ENCODE peak calls at places on chromosomes 3 and 15, in four cellular contexts. T is WTC11, I is HepG2, G is K562. J is an unnamed sample.

GRCh38 chr15:56988219-56988618 is 69.8 kb downstream of the TCF12 start:
- DNase-seq in T (no peak), I (no peak), G (no peak), J (no peak)

GRCh38 chr3:134320749-134321148 is 53.5 kb downstream of the AMOTL2 start:
- DNase-seq in T (no peak), I (no peak), G (no peak), J (no peak)

GRCh38 chr3:184358921-184359350 is 2.5 kb downstream of the CLCN2 start:
- DNase-seq in T (no peak), I (no peak), G (no peak), J (no peak)

GRCh38 chr15:27449041-27449440 is 478.1 kb downstream of the GABRG3 start:
- DNase-seq in T (no peak), I (no peak), G (no peak), J (no peak)

GRCh38 chr3:172317984-172318383 is 130.3 kb downstream of the GHSR start:
- DNase-seq in T (no peak), I (no peak), G (no peak), J (peak; percentile 74)

GRCh38 chr3:127208483-127209100 is 15.7 kb downstream of the PRR23E start:
- DNase-seq in T (no peak), I (no peak), G (no peak), J (no peak)

GRCh38 chr3:196159952-196160804 is 51.0 kb downstream of the ZDHHC19 start:
- DNase-seq in T (peak; percentile 59), I (no peak), G (peak; percentile 74), J (peak; percentile 72)

GRCh38 chr15:71301958-71302621 is 186.8 kb downstream of the THSD4 start:
- DNase-seq in T (no peak), I (no peak), G (no peak), J (no peak)

GRCh38 chr3:130093741-130094391 is 12.2 kb downstream of the ALG1L2 start:
- DNase-seq in T (peak; percentile 60), I (no peak), G (peak; percentile 50), J (peak; percentile 60)

GRCh38 chr3:134325722-134326121 is 48.5 kb downstream of the AMOTL2 start:
- DNase-seq in T (no peak), I (no peak), G (no peak), J (no peak)

GRCh38 chr3:146223401-146224373 is 27.2 kb downstream of the PLSCR4 start:
- DNase-seq in T (no peak), I (peak; percentile 62), G (no peak), J (no peak)

GRCh38 chr15:62153228-62153627 is 11.9 kb downstream of the C2CD4B start:
- DNase-seq in T (no peak), I (no peak), G (no peak), J (no peak)

GRCh38 chr15:55661431-55661830 is 73.3 kb upstream of the PYGO1 start:
- DNase-seq in T (no peak), I (peak; percentile 69), G (no peak), J (no peak)

GRCh38 chr3:105473521-105474223 is 107.0 kb downstream of the ALCAM start:
- DNase-seq in T (no peak), I (no peak), G (no peak), J (no peak)

GRCh38 chr3:158908187-158908762 is 106.4 kb downstream of the MFSD1 start:
- DNase-seq in T (no peak), I (no peak), G (no peak), J (no peak)

GRCh38 chr3:195045481-195045880 is 225.5 kb downstream of the XXYLT1 start:
- DNase-seq in T (no peak), I (no peak), G (no peak), J (no peak)

GRCh38 chr15:37061996-37062395 is 38.4 kb downstream of the MEIS2 start:
- DNase-seq in T (no peak), I (no peak), G (no peak), J (no peak)

GRCh38 chr15:85618956-85619491 is 175.7 kb downstream of the KLHL25 start:
- DNase-seq in T (peak; percentile 20), I (no peak), G (no peak), J (no peak)

GRCh38 chr3:67349551-67350174 is 304.7 kb downstream of the SUCLG2 start:
- DNase-seq in T (no peak), I (no peak), G (no peak), J (peak; percentile 42)

GRCh38 chr3:107308716-107309115 is 68.5 kb upstream of the CCDC54 start:
- DNase-seq in T (no peak), I (no peak), G (no peak), J (no peak)

GRCh38 chr15:82044373-82045178 is 1.2 kb downstream of the MEX3B start:
- DNase-seq in T (peak; percentile 71), I (no peak), G (peak; percentile 48), J (no peak)

GRCh38 chr15:93246266-93247242 is 157.5 kb upstream of the RGMA start:
- DNase-seq in T (no peak), I (no peak), G (no peak), J (no peak)

GRCh38 chr3:31733234-31733667 is 200.5 kb downstream of the STT3B start:
- DNase-seq in T (no peak), I (no peak), G (no peak), J (no peak)
- TF ChIP-seq TCF7 in T (no peak), I (no peak), G (no peak), J (no peak)

GRCh38 chr15:74370471-74370870 is 3.0 kb upstream of the CYP11A1 start:
- DNase-seq in T (no peak), I (no peak), G (no peak), J (no peak)
- TF ChIP-seq TCF7 in T (no peak), I (no peak), G (no peak), J (no peak)

GRCh38 chr3:1272541-1273265 is 179.9 kb downstream of the CNTN6 start:
- DNase-seq in T (no peak), I (no peak), G (no peak), J (no peak)
- TF ChIP-seq TCF7 in T (no peak), I (no peak), G (no peak), J (no peak)

DNA sequence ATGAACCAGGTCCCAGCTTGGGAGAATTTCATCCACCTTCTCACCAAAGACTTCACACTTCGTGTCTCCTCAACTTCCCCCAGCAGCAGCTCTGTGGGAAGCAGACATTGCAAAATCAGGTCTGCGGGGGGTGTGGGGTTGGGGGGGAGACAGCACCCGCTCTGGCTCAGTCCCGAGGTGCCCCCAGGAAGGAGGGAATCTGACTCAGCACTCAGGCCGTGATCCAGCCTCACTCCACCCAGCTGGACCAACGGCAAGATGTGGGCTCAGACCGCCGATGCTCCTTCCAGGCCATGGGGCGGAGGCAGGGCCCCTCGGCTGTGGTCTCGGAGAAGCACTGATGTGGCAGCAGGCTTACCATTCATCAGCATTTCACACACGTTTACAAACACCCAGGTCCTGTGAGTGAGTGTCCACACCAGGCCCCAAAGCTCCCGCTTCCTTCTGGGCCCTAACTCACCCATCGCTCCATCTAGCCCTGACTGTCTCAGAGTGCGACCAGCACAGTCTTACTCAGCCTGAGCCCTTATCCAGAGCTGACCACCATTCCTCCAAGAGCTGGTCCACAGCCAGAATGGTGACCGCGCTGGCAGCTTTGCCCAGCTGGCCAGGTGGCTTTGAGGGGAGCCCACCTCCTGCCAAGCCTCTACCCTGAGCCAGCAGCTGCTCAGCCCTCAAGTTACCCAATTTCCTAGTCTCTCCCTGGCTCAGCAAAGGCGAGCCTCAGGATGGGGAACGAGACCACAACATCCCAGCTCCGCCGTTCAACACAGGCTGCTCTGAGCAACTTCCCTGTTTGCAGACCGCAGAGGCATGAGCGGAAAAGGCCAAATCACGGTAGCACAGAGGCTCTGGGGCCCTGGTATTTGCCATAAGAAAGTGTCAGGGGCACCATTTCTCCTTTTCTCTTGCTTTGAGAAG is 3.3 kb downstream of the STAB1 start:
- DNase-seq in T (no peak), I (no peak), G (peak; percentile 38), J (no peak)
- TF ChIP-seq TCF7 in T (no peak), I (no peak), G (no peak), J (no peak)

GRCh38 chr3:193207290-193207689 is 33.7 kb upstream of the PLAAT1 start:
- DNase-seq in T (no peak), I (no peak), G (no peak), J (no peak)
- TF ChIP-seq TCF7 in T (no peak), I (no peak), G (no peak), J (no peak)